ENCODE peak calls at places on chromosomes 4 and X, in nine cellular contexts. H is RWPE1; B is CD4-positive, alpha-beta T cell; F is fibroblast of the aortic adventitia; R is neural progenitor cell; Q is upper lobe of right lung; P is WERI-Rb-1; U is GM13976; J is AG09319. X is an unnamed sample.

GRCh38 chrX:22110729-22111494 is 78.8 kb downstream of the PHEX start:
- DNase-seq in U (no peak), J (no peak), H (no peak), F (peak), P (no peak), B (no peak), R (no peak), Q (no peak), X (no peak)

GRCh38 chr4:145281946-145282345 is 101.6 kb upstream of the OTUD4 start:
- DNase-seq in B (no peak), R (no peak), J (no peak), F (no peak), P (no peak), Q (no peak), U (no peak), H (no peak), X (no peak)

GRCh38 chrX:153488231-153488914 is 6.4 kb upstream of the BGN start:
- DNase-seq in P (peak), F (peak), R (peak), Q (no peak), U (no peak), B (no peak), J (no peak), H (no peak), X (no peak)

GRCh38 chrX:68659385-68659784 is 11.9 kb downstream of the STARD8 start:
- DNase-seq in P (no peak), J (no peak), B (no peak), R (no peak), F (no peak), H (no peak), Q (no peak), U (no peak), X (no peak)

GRCh38 chr4:104451573-104451972 is 43.1 kb downstream of the CXXC4 start:
- DNase-seq in R (peak), U (peak), H (no peak), J (no peak), Q (no peak), P (peak), B (no peak), F (no peak), X (no peak)

GRCh38 chr4:98544141-98544817 is 114.1 kb downstream of the TSPAN5 start:
- DNase-seq in F (no peak), P (no peak), R (no peak), H (no peak), B (no peak), J (no peak), Q (no peak), U (no peak), X (no peak)

GRCh38 chrX:96006281-96006680 is 678.4 kb upstream of the DIAPH2 start:
- DNase-seq in H (no peak), P (no peak), U (no peak), Q (no peak), F (no peak), B (no peak), R (no peak), J (no peak), X (no peak)

GRCh38 chr4:6113641-6114040 is 86.7 kb downstream of the JAKMIP1 start:
- DNase-seq in R (no peak), Q (no peak), F (no peak), J (no peak), B (no peak), H (no peak), U (no peak), P (no peak), X (no peak)

GRCh38 chr4:41611881-41612871 is 74.2 kb downstream of the LIMCH1 start:
- DNase-seq in F (peak), J (no peak), P (no peak), B (no peak), H (peak), U (no peak), Q (no peak), R (peak), X (no peak)

GRCh38 chrX:152896450-152896849 is 1.4 kb upstream of the ZNF185 start:
- DNase-seq in U (no peak), Q (no peak), J (no peak), R (no peak), H (no peak), B (no peak), F (peak), P (no peak), X (no peak)

GRCh38 chr4:1216869-1217294 is 32.0 kb downstream of the CTBP1 start:
- DNase-seq in Q (no peak), J (no peak), B (peak), R (no peak), H (no peak), U (peak), P (no peak), F (no peak), X (no peak)
- TF ChIP-seq CTCF in Q (no peak), J (no peak), B (no peak), R (no peak), H (no peak), U (no peak), P (no peak), F (no peak), X (no peak)

DNA sequence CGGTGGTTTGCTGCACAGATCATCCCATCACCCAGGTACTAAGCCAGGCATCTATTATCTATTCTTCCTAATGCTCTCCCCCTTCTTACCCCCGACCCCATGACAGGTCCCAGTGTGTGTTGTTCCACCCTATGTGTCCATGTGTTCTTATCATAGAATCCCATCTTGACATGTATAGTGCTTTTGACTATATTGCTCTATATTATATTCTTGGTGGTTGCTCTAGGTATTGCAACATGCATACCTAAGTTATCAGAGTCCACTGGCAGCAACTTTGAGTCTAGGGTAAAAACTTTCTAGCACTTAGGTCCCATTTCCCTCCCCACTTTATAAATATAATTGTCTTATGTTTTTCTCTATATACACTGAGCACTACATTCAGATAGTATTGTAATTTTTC is 170.3 kb downstream of the TBX22 start:
- DNase-seq in P (no peak), Q (no peak), R (no peak), J (no peak), U (no peak), H (no peak), F (no peak), B (no peak), X (no peak)
- TF ChIP-seq CTCF in P (no peak), Q (no peak), R (no peak), J (no peak), U (no peak), H (no peak), F (peak), B (no peak), X (no peak)

GRCh38 chrX:105191878-105192277 is 28.6 kb downstream of the TEX13A start:
- DNase-seq in F (no peak), P (peak), H (no peak), Q (no peak), R (peak), J (no peak), B (no peak), U (peak), X (no peak)
- TF ChIP-seq CTCF in F (peak), P (peak), H (no peak), Q (no peak), R (peak), J (peak), B (no peak), U (no peak), X (peak)

GRCh38 chr4:53706422-53707032 is 115.2 kb upstream of the LNX1 start:
- DNase-seq in J (peak), Q (no peak), R (peak), H (peak), U (peak), P (no peak), B (no peak), F (peak), X (no peak)
- TF ChIP-seq CTCF in J (peak), Q (peak), R (peak), H (peak), U (peak), P (peak), B (no peak), F (peak), X (peak)

GRCh38 chr4:102431608-102431961 is 69.6 kb upstream of the NFKB1 start:
- DNase-seq in H (no peak), J (no peak), R (no peak), F (no peak), B (no peak), P (no peak), Q (no peak), U (no peak), X (no peak)
- TF ChIP-seq CTCF in H (peak), J (no peak), R (no peak), F (no peak), B (peak), P (no peak), Q (no peak), U (no peak), X (no peak)

GRCh38 chrX:3144651-3145050 is 103.4 kb downstream of the ARSF start:
- DNase-seq in F (no peak), R (no peak), H (no peak), P (no peak), B (no peak), Q (no peak), J (no peak), U (no peak), X (no peak)
- TF ChIP-seq CTCF in F (no peak), R (no peak), H (no peak), P (no peak), B (no peak), Q (no peak), J (no peak), U (no peak), X (no peak)

DNA sequence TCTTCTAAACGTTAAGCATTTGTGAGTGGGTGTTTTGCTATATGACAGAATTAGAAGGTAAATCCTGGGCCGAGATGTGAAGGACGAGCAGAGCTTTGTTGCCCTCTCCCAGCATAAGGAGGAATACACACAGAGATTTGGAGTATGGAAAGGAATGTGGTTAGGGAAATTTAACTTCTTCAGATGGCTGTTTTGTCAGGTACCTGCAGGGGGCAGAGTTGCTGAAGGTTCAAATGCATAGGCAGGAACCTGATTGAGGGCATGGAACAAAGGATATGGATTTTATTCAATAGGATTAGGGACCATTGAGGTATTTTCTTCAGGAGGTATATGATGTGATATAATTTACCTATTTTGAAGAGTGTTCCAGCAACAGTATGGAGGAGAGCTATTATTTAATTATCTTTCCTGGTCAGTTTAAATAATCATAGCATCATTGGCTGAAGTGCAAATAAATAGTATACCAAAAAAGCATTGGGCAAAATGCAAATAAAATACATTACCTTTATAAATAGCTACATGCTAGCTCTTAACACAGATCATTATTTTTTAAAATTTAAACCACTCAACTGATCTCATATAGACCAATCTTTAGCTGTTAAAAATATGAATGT is 143.6 kb downstream of the SLIT2 start:
- DNase-seq in H (peak), P (peak), R (peak), B (no peak), J (no peak), U (no peak), Q (no peak), F (peak), X (no peak)
- TF ChIP-seq CTCF in H (peak), P (peak), R (peak), B (no peak), J (peak), U (peak), Q (peak), F (peak), X (peak)

DNA sequence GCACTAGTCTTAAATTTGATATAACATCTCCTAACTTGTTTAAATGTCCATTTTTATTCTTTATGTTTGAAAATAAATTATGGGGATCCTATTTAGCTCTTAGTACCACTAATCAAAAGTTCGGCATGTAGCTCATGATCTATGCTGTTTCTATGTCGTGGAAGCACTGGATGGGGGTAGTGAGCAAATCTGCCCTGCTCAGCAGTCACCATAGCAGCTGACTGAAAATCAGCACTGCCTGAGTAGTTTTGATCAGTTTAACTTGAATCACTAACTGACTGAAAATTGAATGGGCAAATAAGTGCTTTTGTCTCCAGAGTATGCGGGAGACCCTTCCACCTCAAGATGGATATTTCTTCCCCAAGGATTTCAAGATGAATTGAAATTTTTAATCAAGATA is 27.6 kb downstream of the NUDT6 start:
- DNase-seq in U (no peak), J (no peak), R (no peak), Q (no peak), F (no peak), B (no peak), H (no peak), P (no peak), X (no peak)
- TF ChIP-seq CTCF in U (no peak), J (no peak), R (no peak), Q (no peak), F (no peak), B (no peak), H (no peak), P (peak), X (no peak)

GRCh38 chr4:30720021-30720655 is at the start of gene PCDH7:
- DNase-seq in R (no peak), B (no peak), P (peak), H (peak), U (peak), J (no peak), Q (no peak), F (peak), X (no peak)

GRCh38 chr4:30717208-30718020 is 2.8 kb upstream of the PCDH7 start:
- DNase-seq in J (no peak), F (peak), H (peak), R (peak), P (peak), U (peak), B (no peak), Q (peak), X (no peak)

GRCh38 chr4:30719363-30720020 is 677 bp upstream of the PCDH7 start:
- DNase-seq in J (no peak), H (peak), Q (no peak), F (peak), U (peak), B (no peak), R (peak), P (peak), X (no peak)

GRCh38 chr4:30718021-30718888 is 1.9 kb upstream of the PCDH7 start:
- DNase-seq in B (no peak), P (peak), Q (no peak), R (peak), F (peak), H (peak), U (peak), J (no peak), X (no peak)

DNA sequence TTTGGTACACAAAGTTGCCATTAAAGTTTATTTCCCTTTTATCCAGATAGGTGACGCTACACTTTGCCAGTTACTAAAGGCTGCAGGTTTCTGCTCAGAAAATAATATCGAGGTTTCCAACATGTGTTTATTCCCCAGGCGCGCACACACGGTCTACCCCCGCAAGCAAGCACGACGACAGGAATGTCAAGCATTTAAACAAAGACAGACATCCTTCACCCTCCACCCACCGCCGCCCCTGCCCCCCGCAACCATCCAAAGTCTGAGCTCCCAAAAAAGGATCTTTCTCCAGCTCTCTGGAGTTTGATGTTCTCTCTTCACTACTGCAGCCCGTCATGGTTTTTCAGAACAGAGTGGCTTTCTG is 1.3 kb upstream of the PCDH7 start:
- DNase-seq in U (peak), F (peak), P (no peak), J (no peak), R (peak), B (no peak), H (peak), Q (no peak), X (no peak)
- TF ChIP-seq CTCF in U (no peak), F (peak), P (peak), J (peak), R (no peak), B (no peak), H (peak), Q (no peak), X (peak)

GRCh38 chr4:156959298-156959702 is 12.3 kb downstream of the PDGFC start:
- DNase-seq in F (peak), B (no peak), U (no peak), R (no peak), J (no peak), P (no peak), Q (no peak), H (no peak), X (peak)

GRCh38 chr4:156962551-156962974 is 9.0 kb downstream of the PDGFC start:
- DNase-seq in R (no peak), P (no peak), H (no peak), J (peak), U (no peak), B (no peak), F (peak), Q (no peak), X (peak)

GRCh38 chr4:156963419-156963818 is 8.2 kb downstream of the PDGFC start:
- DNase-seq in F (no peak), R (no peak), Q (no peak), B (no peak), H (no peak), J (no peak), P (no peak), U (no peak), X (no peak)

GRCh38 chr4:156962069-156962377 is 9.6 kb downstream of the PDGFC start:
- DNase-seq in Q (no peak), F (no peak), P (no peak), R (no peak), U (no peak), B (no peak), J (no peak), H (no peak), X (no peak)

GRCh38 chr4:156961241-156962068 is 10.1 kb downstream of the PDGFC start:
- DNase-seq in J (no peak), P (no peak), B (no peak), R (no peak), U (no peak), H (no peak), F (no peak), Q (no peak), X (no peak)
- TF ChIP-seq CTCF in J (no peak), P (no peak), B (no peak), R (no peak), U (no peak), H (no peak), F (no peak), Q (no peak), X (no peak)